ENCODE peak calls at places on chromosomes 3 and 15, in seven cellular contexts. K, C, F, M, G, J and Y are unnamed samples.

GRCh38 chr3:9503283-9503682 is 50.3 kb downstream of the LHFPL4 start:
- DNase-seq in K (peak; percentile 75), C (peak; percentile 27), F (peak; percentile 39), M (peak; percentile 50), G (peak; percentile 77), J (peak; percentile 21), Y (no peak)

GRCh38 chr15:26971303-26972018 is 480 bp downstream of the GABRG3 start:
- DNase-seq in K (no peak), C (no peak), F (no peak), M (peak; percentile 12), G (no peak), J (no peak), Y (no peak)

GRCh38 chr3:50237133-50237651 is 1.2 kb downstream of the GNAI2 start:
- DNase-seq in K (no peak), C (peak; percentile 58), F (peak; percentile 41), M (peak; percentile 48), G (peak; percentile 64), J (no peak), Y (no peak)

GRCh38 chr3:13561376-13561775 is 12.5 kb downstream of the FBLN2 start:
- DNase-seq in K (no peak), C (no peak), F (no peak), M (no peak), G (no peak), J (no peak), Y (no peak)

GRCh38 chr3:60651799-60652198 is 599.5 kb downstream of the FHIT start:
- DNase-seq in K (no peak), C (no peak), F (no peak), M (peak; percentile 67), G (no peak), J (peak; percentile 8), Y (no peak)

GRCh38 chr15:101391981-101392566 is 97.0 kb upstream of the SNRPA1 start:
- DNase-seq in K (no peak), C (no peak), F (no peak), M (no peak), G (no peak), J (peak; percentile 2), Y (no peak)

GRCh38 chr3:169044341-169045113 is 619.0 kb downstream of the MECOM start:
- DNase-seq in K (no peak), C (no peak), F (peak; percentile 77), M (peak; percentile 89), G (peak; percentile 49), J (no peak), Y (no peak)

GRCh38 chr3:33441322-33441976 is 1.2 kb upstream of the UBP1 start:
- DNase-seq in K (peak; percentile 78), C (no peak), F (no peak), M (no peak), G (no peak), J (no peak), Y (no peak)

GRCh38 chr15:68210821-68211655 is 5.9 kb upstream of the CALML4 start:
- DNase-seq in K (peak; percentile 69), C (peak; percentile 67), F (no peak), M (peak; percentile 20), G (peak; percentile 68), J (no peak), Y (peak; percentile 84)

GRCh38 chr3:63910873-63911272 is 1.3 kb downstream of the SCAANT1 start:
- DNase-seq in K (no peak), C (no peak), F (peak; percentile 29), M (peak; percentile 44), G (no peak), J (no peak), Y (no peak)

GRCh38 chr15:58396181-58396580 is 35.6 kb upstream of the LIPC start:
- DNase-seq in K (no peak), C (no peak), F (peak; percentile 92), M (peak; percentile 87), G (peak; percentile 91), J (no peak), Y (no peak)

GRCh38 chr3:99952306-99952705 is 134.6 kb downstream of the CMSS1 start:
- DNase-seq in K (no peak), C (no peak), F (peak; percentile 51), M (peak; percentile 92), G (peak; percentile 33), J (no peak), Y (no peak)

GRCh38 chr3:23749589-23749988 is 56.2 kb upstream of the UBE2E1 start:
- DNase-seq in K (no peak), C (no peak), F (no peak), M (no peak), G (no peak), J (no peak), Y (no peak)
- TF ChIP-seq CTCF in K (no peak), C (no peak), F (no peak), M (no peak), G (no peak), J (no peak), Y (no peak)

DNA sequence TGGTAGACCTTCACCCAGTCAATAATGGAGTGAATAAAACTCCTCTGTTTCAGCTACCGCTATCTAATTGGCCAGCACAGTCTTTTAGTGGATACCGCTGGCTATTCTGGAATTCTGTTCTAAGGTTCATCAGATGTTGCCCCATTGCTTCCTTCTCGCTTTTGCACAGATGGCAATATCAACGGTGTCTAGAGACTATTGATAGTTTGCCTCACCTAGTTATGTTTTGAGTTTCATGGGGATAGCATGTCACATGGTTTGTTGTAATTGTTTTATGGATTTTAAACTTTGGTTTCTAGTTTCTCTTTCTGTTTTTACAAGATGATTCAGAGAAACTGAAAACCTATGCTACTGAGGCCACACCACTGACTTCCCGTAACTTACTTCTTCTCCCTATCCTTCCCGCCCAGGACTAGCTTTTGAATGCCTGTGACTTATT is 2.0 kb downstream of the XRN1 start:
- DNase-seq in K (no peak), C (no peak), F (peak; percentile 59), M (peak; percentile 36), G (peak; percentile 12), J (peak; percentile 44), Y (no peak)
- H3K27ac ChIP-seq in K (no peak overlapping the region), C (no peak overlapping the region), F (no peak overlapping the region), M (peak overlapping the region; percentile 34), G (peak overlapping the region; percentile 99), J (peak overlapping the region; percentile 97), Y (peak overlapping the region; percentile 16)

GRCh38 chr3:52290596-52291507 is 3.2 kb downstream of the GLYCTK start:
- DNase-seq in K (no peak), C (no peak), F (no peak), M (no peak), G (no peak), J (no peak), Y (no peak)

GRCh38 chr3:52286777-52287110 is 884 bp upstream of the GLYCTK start:
- DNase-seq in K (no peak), C (no peak), F (peak; percentile 29), M (peak; percentile 37), G (peak; percentile 84), J (no peak), Y (peak; percentile 69)

GRCh38 chr3:52289747-52290595 is 2.3 kb downstream of the GLYCTK start:
- DNase-seq in K (no peak), C (no peak), F (no peak), M (no peak), G (no peak), J (no peak), Y (no peak)

GRCh38 chr3:52289338-52289746 is 1.7 kb downstream of the GLYCTK start:
- DNase-seq in K (no peak), C (no peak), F (no peak), M (no peak), G (no peak), J (no peak), Y (no peak)

GRCh38 chr3:52288674-52289073 is 1.0 kb downstream of the GLYCTK start:
- DNase-seq in K (no peak), C (no peak), F (no peak), M (no peak), G (no peak), J (no peak), Y (no peak)
- H3K4me3 ChIP-seq in K (peak overlapping the region; percentile 76), C (peak overlapping the region; percentile 85), F (peak overlapping the region; percentile 92), M (peak overlapping the region; percentile 4), G (peak overlapping the region; percentile 65), J (peak overlapping the region; percentile 65), Y (peak overlapping the region; percentile 85)

DNA sequence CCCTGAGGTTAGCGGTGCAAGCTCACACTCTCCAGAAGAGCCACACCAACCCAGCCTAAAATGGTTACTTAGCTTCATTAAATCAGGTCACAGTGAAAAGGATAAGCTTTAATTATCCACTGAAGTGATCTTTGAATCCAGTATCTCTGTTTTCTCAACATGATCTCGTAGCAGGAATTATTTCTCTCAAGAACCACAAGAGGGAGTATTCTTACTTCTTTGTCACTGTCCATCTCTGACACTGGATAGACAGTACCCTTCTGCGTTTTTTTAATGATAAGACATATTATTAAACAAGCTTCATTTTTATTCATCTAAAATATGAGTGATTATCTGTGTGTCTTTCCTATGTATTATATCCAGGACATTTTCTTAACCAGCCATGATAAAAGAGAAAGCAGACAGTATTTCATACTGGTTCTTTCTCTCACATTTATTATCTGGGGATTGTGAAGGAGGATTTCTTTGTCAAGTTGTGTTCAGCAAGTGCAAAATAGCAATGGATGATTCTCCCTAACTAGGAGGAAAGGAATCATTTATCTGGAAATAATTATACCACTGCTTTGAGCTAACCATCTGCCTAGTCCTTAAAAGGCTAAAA is 105.4 kb upstream of the CCDC54 start:
- DNase-seq in K (no peak), C (no peak), F (peak; percentile 35), M (peak; percentile 40), G (peak; percentile 55), J (no peak), Y (no peak)
- TF ChIP-seq CTCF in K (peak; percentile 76), C (peak; percentile 50), F (peak; percentile 69), M (peak; percentile 64), G (peak; percentile 57), J (peak; percentile 53), Y (peak; percentile 48)

DNA sequence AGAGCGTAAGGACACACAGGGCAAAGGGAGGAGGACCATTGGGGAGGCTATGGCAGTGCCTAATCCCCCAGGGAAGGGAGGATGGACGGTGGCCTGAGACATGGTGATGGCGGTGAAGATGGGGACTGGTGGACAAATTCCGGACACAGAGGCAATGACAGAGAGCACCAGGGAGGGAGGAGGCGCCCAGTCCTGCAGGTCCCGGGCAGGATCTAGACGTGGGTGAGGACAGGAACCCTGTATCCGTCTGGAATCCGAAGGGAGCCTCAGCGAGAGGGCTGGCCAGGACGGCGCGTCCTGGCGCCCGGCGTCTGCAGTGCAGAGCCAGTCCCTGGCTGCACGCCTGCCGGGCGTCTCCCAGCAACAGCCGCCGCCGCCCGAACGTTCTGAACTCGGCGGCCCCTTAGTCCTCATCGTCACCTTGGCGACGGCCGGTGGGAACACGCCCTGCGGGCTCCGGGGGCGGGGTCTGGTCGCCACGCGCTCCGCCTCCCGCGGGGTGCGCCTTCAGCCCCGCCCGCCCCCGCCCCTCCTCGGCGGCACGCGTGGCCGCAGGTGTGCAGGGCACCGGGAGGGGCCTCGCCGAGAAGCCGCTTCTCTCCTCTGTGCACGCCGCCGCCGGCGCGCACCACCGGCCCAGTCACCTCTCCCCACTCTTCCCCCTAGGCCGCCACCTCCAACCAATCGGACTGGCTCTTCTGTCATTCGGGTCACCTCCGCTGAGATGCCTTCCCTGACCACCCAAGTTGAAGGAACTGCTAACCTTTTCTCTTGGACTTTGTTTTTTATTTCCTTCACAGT is 11.6 kb downstream of the XIRP1 start:
- DNase-seq in K (peak; percentile 96), C (peak; percentile 93), F (peak; percentile 86), M (peak; percentile 77), G (peak; percentile 91), J (peak; percentile 39), Y (peak; percentile 96)
- H3K27ac ChIP-seq in K (peak overlapping the region; percentile 84), C (peak overlapping the region; percentile 96), F (peak overlapping the region; percentile 58), M (no peak overlapping the region), G (peak overlapping the region; percentile 14), J (no peak overlapping the region), Y (peak overlapping the region; percentile 94)

GRCh38 chr15:78440375-78441373 is 2.7 kb downstream of the IREB2 start:
- DNase-seq in K (no peak), C (no peak), F (no peak), M (no peak), G (no peak), J (no peak), Y (peak; percentile 11)
- H3K4me3 ChIP-seq in K (no peak overlapping the region), C (no peak overlapping the region), F (no peak overlapping the region), M (no peak overlapping the region), G (no peak overlapping the region), J (peak overlapping the region; percentile 13), Y (no peak overlapping the region)

GRCh38 chr15:23484870-23485269 is 37.8 kb upstream of the GOLGA6L2 start:
- DNase-seq in K (no peak), C (no peak), F (no peak), M (peak; percentile 5), G (no peak), J (no peak), Y (no peak)
- TF ChIP-seq CTCF in K (no peak), C (no peak), F (no peak), M (no peak), G (no peak), J (no peak), Y (no peak)